ENCODE peak calls at places on chromosomes 16 and 17, in eight cellular contexts. F, Y, T, Z, N, I, B and W are unnamed samples.

GRCh38 chr16:66961065-66961744 is at the start of gene CES3:
- DNase-seq in F (no peak), Y (peak), T (peak), Z (peak), N (no peak), I (peak), B (peak), W (peak)

GRCh38 chr17:17514993-17515920 is 19.1 kb upstream of the RASD1 start:
- DNase-seq in F (no peak), Y (no peak), T (no peak), Z (no peak), N (no peak), I (no peak), B (no peak), W (no peak)

GRCh38 chr17:44959821-44960523 is 8.1 kb downstream of the C1QL1 start:
- DNase-seq in F (no peak), Y (peak), T (no peak), Z (no peak), N (no peak), I (no peak), B (no peak), W (no peak)

GRCh38 chr16:70717817-70718216 is 32.0 kb upstream of the MTSS2 start:
- DNase-seq in F (no peak), Y (no peak), T (no peak), Z (no peak), N (no peak), I (no peak), B (no peak), W (no peak)

GRCh38 chr17:60712675-60713074 is 35.0 kb downstream of the BCAS3 start:
- DNase-seq in F (no peak), Y (no peak), T (no peak), Z (no peak), N (no peak), I (no peak), B (no peak), W (no peak)

GRCh38 chr16:1950559-1950958 is 3.9 kb downstream of the RPL3L start:
- DNase-seq in F (no peak), Y (no peak), T (no peak), Z (no peak), N (no peak), I (no peak), B (no peak), W (no peak)

GRCh38 chr17:77204531-77204930 is 63.8 kb downstream of the SEC14L1 start:
- DNase-seq in F (no peak), Y (no peak), T (no peak), Z (no peak), N (no peak), I (no peak), B (no peak), W (no peak)

GRCh38 chr17:11308550-11308949 is 67.5 kb downstream of the SHISA6 start:
- DNase-seq in F (no peak), Y (no peak), T (no peak), Z (no peak), N (no peak), I (no peak), B (no peak), W (no peak)

GRCh38 chr17:81066072-81066471 is 31.1 kb downstream of the BAIAP2 start:
- DNase-seq in F (no peak), Y (no peak), T (no peak), Z (no peak), N (no peak), I (no peak), B (no peak), W (no peak)

GRCh38 chr16:31064882-31065461 is 9.1 kb downstream of the ZNF668 start:
- DNase-seq in F (no peak), Y (no peak), T (no peak), Z (no peak), N (no peak), I (no peak), B (no peak), W (no peak)

GRCh38 chr16:17578921-17579876 is 108.4 kb upstream of the XYLT1 start:
- DNase-seq in F (peak), Y (peak), T (peak), Z (peak), N (no peak), I (peak), B (peak), W (peak)

GRCh38 chr16:23836404-23837291 is 865 bp downstream of the PRKCB start:
- DNase-seq in F (no peak), Y (peak), T (peak), Z (peak), N (no peak), I (no peak), B (peak), W (peak)

GRCh38 chr17:32497431-32498205 is 10.8 kb downstream of the CDK5R1 start:
- DNase-seq in F (no peak), Y (no peak), T (no peak), Z (no peak), N (no peak), I (no peak), B (no peak), W (no peak)

GRCh38 chr17:17347234-17347955 is 44.2 kb downstream of the NT5M start:
- DNase-seq in F (no peak), Y (no peak), T (no peak), Z (no peak), N (no peak), I (no peak), B (no peak), W (no peak)

GRCh38 chr16:12538667-12539081 is 265.0 kb downstream of the CPPED1 start:
- DNase-seq in F (no peak), Y (no peak), T (no peak), Z (no peak), N (no peak), I (no peak), B (no peak), W (no peak)

GRCh38 chr16:65876200-65876498 is 490.3 kb upstream of the CDH5 start:
- DNase-seq in F (no peak), Y (no peak), T (no peak), Z (no peak), N (no peak), I (no peak), B (no peak), W (no peak)

GRCh38 chr16:79821911-79822310 is 221.4 kb upstream of the MAF start:
- DNase-seq in F (no peak), Y (no peak), T (no peak), Z (no peak), N (no peak), I (no peak), B (no peak), W (no peak)

GRCh38 chr17:29615048-29615385 is 7.7 kb downstream of the CORO6 start:
- DNase-seq in F (no peak), Y (peak), T (peak), Z (no peak), N (no peak), I (no peak), B (peak), W (peak)

GRCh38 chr17:81802048-81802758 is 1.7 kb upstream of the GCGR start:
- DNase-seq in F (no peak), Y (no peak), T (no peak), Z (no peak), N (no peak), I (no peak), B (no peak), W (no peak)

GRCh38 chr17:69357701-69358100 is 30.8 kb upstream of the ABCA5 start:
- DNase-seq in F (no peak), Y (no peak), T (no peak), Z (peak), N (no peak), I (no peak), B (no peak), W (no peak)

GRCh38 chr17:59607817-59608403 is 11.8 kb upstream of the CLTC start:
- DNase-seq in F (no peak), Y (peak), T (no peak), Z (peak), N (no peak), I (no peak), B (peak), W (peak)

GRCh38 chr16:84361546-84361945 is 6.8 kb upstream of the ATP2C2 start:
- DNase-seq in F (no peak), Y (no peak), T (no peak), Z (no peak), N (no peak), I (no peak), B (no peak), W (no peak)

GRCh38 chr16:88437367-88437964 is 15.6 kb upstream of the ZFPM1 start:
- DNase-seq in F (peak), Y (peak), T (peak), Z (peak), N (no peak), I (no peak), B (peak), W (peak)

GRCh38 chr17:60601443-60602384 is 1.7 kb downstream of the PPM1D start:
- DNase-seq in F (peak), Y (peak), T (no peak), Z (peak), N (no peak), I (peak), B (peak), W (peak)

GRCh38 chr16:73010150-73010676 is 37.7 kb downstream of the ZFHX3 start:
- DNase-seq in F (no peak), Y (no peak), T (no peak), Z (no peak), N (no peak), I (no peak), B (no peak), W (no peak)

GRCh38 chr16:64892843-64893242 is 229.0 kb downstream of the CDH11 start:
- DNase-seq in F (no peak), Y (no peak), T (no peak), Z (no peak), N (no peak), I (no peak), B (no peak), W (no peak)

GRCh38 chr17:55576237-55576998 is 65.2 kb upstream of the SMIM36 start:
- DNase-seq in F (peak), Y (no peak), T (no peak), Z (no peak), N (no peak), I (no peak), B (no peak), W (no peak)

GRCh38 chr16:85663891-85664321 is 24.8 kb downstream of the GINS2 start:
- DNase-seq in F (peak), Y (no peak), T (no peak), Z (no peak), N (no peak), I (peak), B (no peak), W (no peak)